ENCODE peak calls at places on chromosomes 1 and 21, in ten cellular contexts. One of them, this sample, is unnamed.

GRCh38 chr1:156316909-156317308 is 17.8 kb upstream of the VHLL start:
- DNase-seq in skeletal muscle cell: no peak
- DNase-seq in H1: no peak
- DNase-seq in ovary: no peak
- DNase-seq in small intestine: no peak
- DNase-seq in adipocyte: no peak
- DNase-seq in retinal pigment epithelial cell: no peak
- DNase-seq in neural progenitor cell: no peak
- DNase-seq in endodermal cell: no peak
- DNase-seq in prostate gland: no peak
- DNase-seq in this sample: no peak

GRCh38 chr1:66552829-66553228 is 18.9 kb downstream of the SGIP1 start:
- DNase-seq in adipocyte: no peak
- DNase-seq in small intestine: no peak
- DNase-seq in neural progenitor cell: no peak
- DNase-seq in ovary: peak
- DNase-seq in prostate gland: no peak
- DNase-seq in endodermal cell: peak
- DNase-seq in skeletal muscle cell: no peak
- DNase-seq in H1: peak
- DNase-seq in retinal pigment epithelial cell: no peak
- DNase-seq in this sample: no peak

GRCh38 chr1:175133693-175134435 is 58.7 kb downstream of the KIAA0040 start:
- DNase-seq in endodermal cell: peak
- DNase-seq in adipocyte: no peak
- DNase-seq in ovary: no peak
- DNase-seq in small intestine: no peak
- DNase-seq in retinal pigment epithelial cell: no peak
- DNase-seq in neural progenitor cell: no peak
- DNase-seq in prostate gland: no peak
- DNase-seq in skeletal muscle cell: no peak
- DNase-seq in H1: no peak
- DNase-seq in this sample: no peak

GRCh38 chr1:2393471-2393877 is 1.8 kb downstream of the RER1 start:
- DNase-seq in endodermal cell: no peak
- DNase-seq in ovary: no peak
- DNase-seq in H1: no peak
- DNase-seq in small intestine: peak
- DNase-seq in retinal pigment epithelial cell: no peak
- DNase-seq in skeletal muscle cell: no peak
- DNase-seq in adipocyte: no peak
- DNase-seq in neural progenitor cell: no peak
- DNase-seq in prostate gland: no peak
- DNase-seq in this sample: no peak

GRCh38 chr1:63969461-63969893 is 195.7 kb downstream of the ROR1 start:
- DNase-seq in retinal pigment epithelial cell: no peak
- DNase-seq in endodermal cell: no peak
- DNase-seq in prostate gland: no peak
- DNase-seq in H1: no peak
- DNase-seq in neural progenitor cell: no peak
- DNase-seq in skeletal muscle cell: no peak
- DNase-seq in small intestine: no peak
- DNase-seq in adipocyte: no peak
- DNase-seq in ovary: no peak
- DNase-seq in this sample: no peak

GRCh38 chr1:201810466-201811216 is 18.3 kb upstream of the IPO9 start:
- DNase-seq in ovary: no peak
- DNase-seq in neural progenitor cell: no peak
- DNase-seq in small intestine: no peak
- DNase-seq in skeletal muscle cell: no peak
- DNase-seq in H1: no peak
- DNase-seq in prostate gland: no peak
- DNase-seq in adipocyte: no peak
- DNase-seq in retinal pigment epithelial cell: no peak
- DNase-seq in endodermal cell: no peak
- DNase-seq in this sample: no peak

GRCh38 chr1:156949127-156949526 is 28.7 kb downstream of the LRRC71 start:
- DNase-seq in skeletal muscle cell: no peak
- DNase-seq in prostate gland: no peak
- DNase-seq in H1: no peak
- DNase-seq in retinal pigment epithelial cell: no peak
- DNase-seq in adipocyte: no peak
- DNase-seq in neural progenitor cell: no peak
- DNase-seq in ovary: no peak
- DNase-seq in endodermal cell: peak
- DNase-seq in small intestine: no peak
- DNase-seq in this sample: no peak

GRCh38 chr1:154975409-154976205 is 1.1 kb downstream of the CKS1B start:
- DNase-seq in neural progenitor cell: peak
- DNase-seq in H1: no peak
- DNase-seq in endodermal cell: peak
- DNase-seq in retinal pigment epithelial cell: no peak
- DNase-seq in ovary: peak
- DNase-seq in small intestine: peak
- DNase-seq in adipocyte: peak
- DNase-seq in skeletal muscle cell: no peak
- DNase-seq in prostate gland: peak
- DNase-seq in this sample: peak

DNA sequence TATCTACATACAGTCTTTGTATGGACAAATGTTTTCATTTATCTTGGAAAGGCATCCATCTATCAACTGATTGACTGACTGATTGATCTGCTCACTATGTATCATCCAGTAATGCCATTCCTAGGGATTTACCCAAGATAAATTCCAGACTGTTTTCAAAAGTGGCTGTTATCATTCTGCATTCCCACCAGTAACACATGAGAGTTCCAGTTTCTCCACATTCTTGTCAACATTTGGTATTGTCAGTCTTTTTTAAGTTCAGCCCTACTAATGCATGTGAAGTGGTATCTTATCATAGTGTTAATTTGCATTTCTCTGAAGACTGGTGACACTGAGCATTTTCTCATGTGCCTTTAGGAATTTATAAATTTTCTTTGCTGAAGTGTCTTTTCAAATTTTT is 99.5 kb downstream of the SIM2 start:
- DNase-seq in neural progenitor cell: no peak
- DNase-seq in small intestine: no peak
- DNase-seq in ovary: no peak
- DNase-seq in retinal pigment epithelial cell: no peak
- DNase-seq in prostate gland: no peak
- DNase-seq in adipocyte: no peak
- DNase-seq in skeletal muscle cell: no peak
- DNase-seq in endodermal cell: no peak
- DNase-seq in H1: no peak
- DNase-seq in this sample: no peak
- H3K4me3 ChIP-seq in neural progenitor cell: no peak
- H3K4me3 ChIP-seq in small intestine: no peak
- H3K4me3 ChIP-seq in ovary: no peak
- H3K4me3 ChIP-seq in retinal pigment epithelial cell: no peak
- H3K4me3 ChIP-seq in prostate gland: no peak
- H3K4me3 ChIP-seq in adipocyte: no peak
- H3K4me3 ChIP-seq in skeletal muscle cell: no peak
- H3K4me3 ChIP-seq in endodermal cell: no peak
- H3K4me3 ChIP-seq in H1: no peak
- H3K4me3 ChIP-seq in this sample: no peak

GRCh38 chr1:67735806-67736627 is 51.0 kb downstream of the GADD45A start:
- DNase-seq in endodermal cell: no peak
- DNase-seq in retinal pigment epithelial cell: peak
- DNase-seq in adipocyte: peak
- DNase-seq in small intestine: peak
- DNase-seq in prostate gland: peak
- DNase-seq in neural progenitor cell: peak
- DNase-seq in ovary: peak
- DNase-seq in H1: no peak
- DNase-seq in skeletal muscle cell: peak
- DNase-seq in this sample: peak

GRCh38 chr1:67737875-67738274 is 52.9 kb downstream of the GADD45A start:
- DNase-seq in retinal pigment epithelial cell: no peak
- DNase-seq in endodermal cell: no peak
- DNase-seq in prostate gland: no peak
- DNase-seq in adipocyte: no peak
- DNase-seq in H1: no peak
- DNase-seq in small intestine: no peak
- DNase-seq in ovary: no peak
- DNase-seq in neural progenitor cell: no peak
- DNase-seq in skeletal muscle cell: no peak
- DNase-seq in this sample: no peak

GRCh38 chr1:67738401-67738800 is 53.4 kb downstream of the GADD45A start:
- DNase-seq in prostate gland: no peak
- DNase-seq in neural progenitor cell: no peak
- DNase-seq in adipocyte: no peak
- DNase-seq in ovary: no peak
- DNase-seq in small intestine: no peak
- DNase-seq in H1: no peak
- DNase-seq in skeletal muscle cell: no peak
- DNase-seq in endodermal cell: no peak
- DNase-seq in retinal pigment epithelial cell: no peak
- DNase-seq in this sample: no peak

GRCh38 chr1:67735220-67735619 is 50.2 kb downstream of the GADD45A start:
- DNase-seq in skeletal muscle cell: no peak
- DNase-seq in adipocyte: no peak
- DNase-seq in ovary: no peak
- DNase-seq in neural progenitor cell: no peak
- DNase-seq in retinal pigment epithelial cell: no peak
- DNase-seq in H1: no peak
- DNase-seq in prostate gland: no peak
- DNase-seq in endodermal cell: no peak
- DNase-seq in small intestine: no peak
- DNase-seq in this sample: no peak

GRCh38 chr1:67736750-67737149 is 51.7 kb downstream of the GADD45A start:
- DNase-seq in neural progenitor cell: no peak
- DNase-seq in ovary: no peak
- DNase-seq in endodermal cell: no peak
- DNase-seq in prostate gland: no peak
- DNase-seq in skeletal muscle cell: no peak
- DNase-seq in retinal pigment epithelial cell: no peak
- DNase-seq in H1: no peak
- DNase-seq in adipocyte: no peak
- DNase-seq in small intestine: no peak
- DNase-seq in this sample: no peak
- H3K4me3 ChIP-seq in neural progenitor cell: no peak
- H3K4me3 ChIP-seq in ovary: no peak
- H3K4me3 ChIP-seq in endodermal cell: no peak
- H3K4me3 ChIP-seq in prostate gland: no peak
- H3K4me3 ChIP-seq in skeletal muscle cell: no peak
- H3K4me3 ChIP-seq in retinal pigment epithelial cell: no peak
- H3K4me3 ChIP-seq in H1: no peak
- H3K4me3 ChIP-seq in adipocyte: no peak
- H3K4me3 ChIP-seq in small intestine: no peak
- H3K4me3 ChIP-seq in this sample: no peak

DNA sequence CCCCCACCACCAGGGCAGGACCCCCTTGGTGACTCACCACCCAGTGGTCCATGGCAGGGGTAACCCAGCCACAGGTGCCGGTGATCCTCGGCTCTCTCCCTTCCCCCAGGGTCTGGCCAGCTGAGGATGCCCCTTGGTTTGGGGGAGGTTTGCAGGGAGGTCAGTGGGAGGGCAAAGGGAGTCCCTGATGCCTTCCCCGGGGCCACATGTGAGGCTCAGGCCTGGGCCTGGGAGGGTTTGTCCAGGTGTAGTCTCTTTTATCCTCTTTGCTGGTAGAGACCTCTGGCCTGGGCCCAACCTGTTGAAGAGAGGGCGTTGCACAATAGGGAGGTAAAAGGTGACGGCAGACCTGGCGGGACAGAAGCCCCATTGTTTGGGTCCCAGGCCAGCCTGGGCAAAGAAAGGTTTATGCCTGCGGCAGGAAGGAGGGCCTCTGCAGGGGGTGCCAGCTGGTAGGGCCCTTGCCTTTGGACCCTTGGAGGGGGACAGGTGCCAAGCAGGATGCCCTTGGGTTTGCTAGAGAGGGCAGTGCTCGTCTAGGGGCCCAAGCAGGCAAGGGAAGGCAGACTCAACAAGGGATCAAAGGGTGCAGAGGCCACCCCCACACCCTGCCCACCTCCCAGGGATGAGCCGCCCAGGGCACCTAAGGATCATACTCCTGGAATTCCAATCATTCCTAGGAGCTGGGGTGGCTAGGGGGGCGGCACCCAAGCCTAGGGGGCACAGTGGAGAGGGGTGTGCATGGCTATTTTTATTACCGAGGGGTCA is 758 bp upstream of the TINAGL1 start:
- DNase-seq in H1: peak
- DNase-seq in retinal pigment epithelial cell: no peak
- DNase-seq in ovary: no peak
- DNase-seq in adipocyte: no peak
- DNase-seq in neural progenitor cell: peak
- DNase-seq in skeletal muscle cell: no peak
- DNase-seq in endodermal cell: peak
- DNase-seq in small intestine: peak
- DNase-seq in prostate gland: peak
- DNase-seq in this sample: no peak
- H3K4me3 ChIP-seq in H1: no peak
- H3K4me3 ChIP-seq in retinal pigment epithelial cell: no peak
- H3K4me3 ChIP-seq in ovary: no peak
- H3K4me3 ChIP-seq in adipocyte: no peak
- H3K4me3 ChIP-seq in neural progenitor cell: no peak
- H3K4me3 ChIP-seq in skeletal muscle cell: no peak
- H3K4me3 ChIP-seq in endodermal cell: no peak
- H3K4me3 ChIP-seq in small intestine: no peak
- H3K4me3 ChIP-seq in prostate gland: peak
- H3K4me3 ChIP-seq in this sample: no peak

GRCh38 chr1:42784946-42785693 is at the start of gene TMEM269:
- DNase-seq in retinal pigment epithelial cell: no peak
- DNase-seq in H1: no peak
- DNase-seq in endodermal cell: no peak
- DNase-seq in adipocyte: peak
- DNase-seq in skeletal muscle cell: no peak
- DNase-seq in prostate gland: no peak
- DNase-seq in neural progenitor cell: no peak
- DNase-seq in small intestine: no peak
- DNase-seq in ovary: no peak
- DNase-seq in this sample: no peak

GRCh38 chr1:42786097-42786496 is 1.3 kb downstream of the TMEM269 start:
- DNase-seq in adipocyte: no peak
- DNase-seq in skeletal muscle cell: no peak
- DNase-seq in prostate gland: no peak
- DNase-seq in ovary: no peak
- DNase-seq in H1: no peak
- DNase-seq in retinal pigment epithelial cell: no peak
- DNase-seq in neural progenitor cell: no peak
- DNase-seq in endodermal cell: no peak
- DNase-seq in small intestine: no peak
- DNase-seq in this sample: no peak

GRCh38 chr1:42783092-42783491 is 1.7 kb upstream of the TMEM269 start:
- DNase-seq in adipocyte: no peak
- DNase-seq in small intestine: no peak
- DNase-seq in skeletal muscle cell: no peak
- DNase-seq in prostate gland: no peak
- DNase-seq in retinal pigment epithelial cell: no peak
- DNase-seq in ovary: no peak
- DNase-seq in endodermal cell: no peak
- DNase-seq in H1: no peak
- DNase-seq in neural progenitor cell: no peak
- DNase-seq in this sample: no peak

GRCh38 chr1:42788021-42788420 is 3.2 kb downstream of the TMEM269 start:
- DNase-seq in prostate gland: no peak
- DNase-seq in ovary: no peak
- DNase-seq in adipocyte: no peak
- DNase-seq in retinal pigment epithelial cell: no peak
- DNase-seq in skeletal muscle cell: no peak
- DNase-seq in small intestine: no peak
- DNase-seq in H1: no peak
- DNase-seq in neural progenitor cell: no peak
- DNase-seq in endodermal cell: no peak
- DNase-seq in this sample: no peak

DNA sequence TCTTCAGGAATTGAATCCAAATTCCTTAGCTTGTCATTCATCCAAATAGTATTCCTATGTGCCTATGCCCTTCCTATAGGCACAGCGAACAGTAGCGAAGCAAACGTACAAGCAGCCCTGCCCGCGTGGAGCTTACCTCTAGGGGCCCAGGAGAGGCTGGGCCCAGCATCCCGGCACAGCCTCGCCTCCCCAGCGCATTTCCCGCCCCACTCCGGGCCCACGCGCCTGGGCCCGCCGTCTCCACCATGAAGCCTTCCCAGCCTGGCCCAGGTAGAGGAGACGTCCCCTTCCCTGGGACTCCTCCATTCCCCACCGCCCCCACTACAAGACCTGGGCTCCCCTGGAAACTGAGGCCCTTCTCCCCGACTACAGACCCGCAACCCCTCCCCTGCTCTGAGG is 245 bp upstream of the TMEM269 start:
- DNase-seq in endodermal cell: no peak
- DNase-seq in prostate gland: no peak
- DNase-seq in skeletal muscle cell: no peak
- DNase-seq in H1: no peak
- DNase-seq in adipocyte: no peak
- DNase-seq in retinal pigment epithelial cell: no peak
- DNase-seq in neural progenitor cell: no peak
- DNase-seq in ovary: no peak
- DNase-seq in small intestine: no peak
- DNase-seq in this sample: no peak
- H3K4me3 ChIP-seq in endodermal cell: no peak
- H3K4me3 ChIP-seq in prostate gland: no peak
- H3K4me3 ChIP-seq in skeletal muscle cell: peak
- H3K4me3 ChIP-seq in H1: no peak
- H3K4me3 ChIP-seq in adipocyte: no peak
- H3K4me3 ChIP-seq in retinal pigment epithelial cell: peak
- H3K4me3 ChIP-seq in neural progenitor cell: no peak
- H3K4me3 ChIP-seq in ovary: no peak
- H3K4me3 ChIP-seq in small intestine: no peak
- H3K4me3 ChIP-seq in this sample: peak

This sample was measured in uterus.